ENCODE peak calls at places on chromosome 20, in ten cellular contexts. One of them, this sample, is unnamed.

GRCh38 chr20:58549681-58550542 is 34.7 kb upstream of the APCDD1L start:
- DNase-seq in substantia nigra: no peak
- DNase-seq in RWPE1: no peak
- DNase-seq in Right ventricle myocardium inferior: no peak
- DNase-seq in dermis blood vessel endothelial cell: no peak
- DNase-seq in dermis microvascular lymphatic vessel endothelial cell: no peak
- DNase-seq in amniotic stem cell: no peak
- DNase-seq in T-helper 1 cell: no peak
- DNase-seq in lower leg skin: no peak
- DNase-seq in stimulated activated CD4-positive, alpha-beta T cell treated with anti-CD3 and anti-CD28 coated beads, TNF-alpha, amount 100 ng/mL, for 4 hours: no peak
- DNase-seq in this sample: no peak

GRCh38 chr20:41095110-41095969 is 42.0 kb upstream of the PLCG1 start:
- DNase-seq in substantia nigra: peak; percentile 8
- DNase-seq in RWPE1: peak; percentile 83
- DNase-seq in Right ventricle myocardium inferior: peak; percentile 76
- DNase-seq in dermis blood vessel endothelial cell: peak; percentile 82
- DNase-seq in dermis microvascular lymphatic vessel endothelial cell: peak; percentile 70
- DNase-seq in amniotic stem cell: peak; percentile 53
- DNase-seq in T-helper 1 cell: peak; percentile 16
- DNase-seq in lower leg skin: no peak
- DNase-seq in stimulated activated CD4-positive, alpha-beta T cell treated with anti-CD3 and anti-CD28 coated beads, TNF-alpha, amount 100 ng/mL, for 4 hours: peak; percentile 18
- DNase-seq in this sample: peak; percentile 31

GRCh38 chr20:33076662-33077398 is 2.6 kb upstream of the BPIFB4 start:
- DNase-seq in substantia nigra: no peak
- DNase-seq in RWPE1: peak; percentile 56
- DNase-seq in Right ventricle myocardium inferior: no peak
- DNase-seq in dermis blood vessel endothelial cell: peak; percentile 20
- DNase-seq in dermis microvascular lymphatic vessel endothelial cell: no peak
- DNase-seq in amniotic stem cell: no peak
- DNase-seq in T-helper 1 cell: no peak
- DNase-seq in lower leg skin: no peak
- DNase-seq in stimulated activated CD4-positive, alpha-beta T cell treated with anti-CD3 and anti-CD28 coated beads, TNF-alpha, amount 100 ng/mL, for 4 hours: no peak
- DNase-seq in this sample: no peak

GRCh38 chr20:58174708-58175287 is 53.7 kb downstream of the ANKRD60 start:
- DNase-seq in substantia nigra: no peak
- DNase-seq in RWPE1: no peak
- DNase-seq in Right ventricle myocardium inferior: peak; percentile 86
- DNase-seq in dermis blood vessel endothelial cell: no peak
- DNase-seq in dermis microvascular lymphatic vessel endothelial cell: no peak
- DNase-seq in amniotic stem cell: no peak
- DNase-seq in T-helper 1 cell: no peak
- DNase-seq in lower leg skin: peak; percentile 43
- DNase-seq in stimulated activated CD4-positive, alpha-beta T cell treated with anti-CD3 and anti-CD28 coated beads, TNF-alpha, amount 100 ng/mL, for 4 hours: no peak
- DNase-seq in this sample: no peak

GRCh38 chr20:59153355-59153681 is 10.3 kb upstream of the ZNF831 start:
- DNase-seq in substantia nigra: peak; percentile 49
- DNase-seq in RWPE1: no peak
- DNase-seq in Right ventricle myocardium inferior: peak; percentile 76
- DNase-seq in dermis blood vessel endothelial cell: no peak
- DNase-seq in dermis microvascular lymphatic vessel endothelial cell: no peak
- DNase-seq in amniotic stem cell: no peak
- DNase-seq in T-helper 1 cell: no peak
- DNase-seq in lower leg skin: peak; percentile 51
- DNase-seq in stimulated activated CD4-positive, alpha-beta T cell treated with anti-CD3 and anti-CD28 coated beads, TNF-alpha, amount 100 ng/mL, for 4 hours: no peak
- DNase-seq in this sample: no peak

GRCh38 chr20:47350691-47351545 is 5.6 kb downstream of the ZMYND8 start:
- DNase-seq in substantia nigra: no peak
- DNase-seq in RWPE1: no peak
- DNase-seq in Right ventricle myocardium inferior: no peak
- DNase-seq in dermis blood vessel endothelial cell: peak; percentile 53
- DNase-seq in dermis microvascular lymphatic vessel endothelial cell: no peak
- DNase-seq in amniotic stem cell: no peak
- DNase-seq in T-helper 1 cell: no peak
- DNase-seq in lower leg skin: no peak
- DNase-seq in stimulated activated CD4-positive, alpha-beta T cell treated with anti-CD3 and anti-CD28 coated beads, TNF-alpha, amount 100 ng/mL, for 4 hours: no peak
- DNase-seq in this sample: no peak

GRCh38 chr20:41394081-41394480 is 27.5 kb upstream of the EMILIN3 start:
- DNase-seq in substantia nigra: no peak
- DNase-seq in RWPE1: no peak
- DNase-seq in Right ventricle myocardium inferior: no peak
- DNase-seq in dermis blood vessel endothelial cell: no peak
- DNase-seq in dermis microvascular lymphatic vessel endothelial cell: no peak
- DNase-seq in amniotic stem cell: no peak
- DNase-seq in T-helper 1 cell: no peak
- DNase-seq in lower leg skin: no peak
- DNase-seq in stimulated activated CD4-positive, alpha-beta T cell treated with anti-CD3 and anti-CD28 coated beads, TNF-alpha, amount 100 ng/mL, for 4 hours: no peak
- DNase-seq in this sample: no peak

GRCh38 chr20:59063358-59064213 is 21.0 kb upstream of the PRELID3B start:
- DNase-seq in substantia nigra: no peak
- DNase-seq in RWPE1: peak; percentile 96
- DNase-seq in Right ventricle myocardium inferior: no peak
- DNase-seq in dermis blood vessel endothelial cell: peak; percentile 84
- DNase-seq in dermis microvascular lymphatic vessel endothelial cell: peak; percentile 85
- DNase-seq in amniotic stem cell: peak; percentile 45
- DNase-seq in T-helper 1 cell: no peak
- DNase-seq in lower leg skin: no peak
- DNase-seq in stimulated activated CD4-positive, alpha-beta T cell treated with anti-CD3 and anti-CD28 coated beads, TNF-alpha, amount 100 ng/mL, for 4 hours: no peak
- DNase-seq in this sample: peak; percentile 43

GRCh38 chr20:38221041-38221589 is 39.4 kb downstream of the KIAA1755 start:
- DNase-seq in substantia nigra: peak; percentile 41
- DNase-seq in RWPE1: peak; percentile 94
- DNase-seq in Right ventricle myocardium inferior: peak; percentile 81
- DNase-seq in dermis blood vessel endothelial cell: peak; percentile 83
- DNase-seq in dermis microvascular lymphatic vessel endothelial cell: peak; percentile 66
- DNase-seq in amniotic stem cell: peak; percentile 67
- DNase-seq in T-helper 1 cell: no peak
- DNase-seq in lower leg skin: peak; percentile 32
- DNase-seq in stimulated activated CD4-positive, alpha-beta T cell treated with anti-CD3 and anti-CD28 coated beads, TNF-alpha, amount 100 ng/mL, for 4 hours: peak; percentile 23
- DNase-seq in this sample: no peak